ENCODE peak calls at places on chromosomes 2 and 18, in five cellular contexts. P, M, U, G and L are unnamed samples. For H3K79me2, the result is how much of the 10 kb centered on the place peaks cover.

GRCh38 chr18:49584431-49584830 is 22.6 kb downstream of the LIPG start:
- DNase-seq in P (no peak), M (no peak), U (peak), G (no peak), L (no peak)

GRCh38 chr2:202113571-202114142 is 40.6 kb downstream of the KIAA2012 start:
- DNase-seq in P (no peak), M (no peak), U (peak), G (peak), L (no peak)

GRCh38 chr2:205925373-205926337 is 160.3 kb downstream of the INO80D start:
- DNase-seq in P (peak), M (peak), U (peak), G (peak), L (peak)

GRCh38 chr2:72095364-72095763 is 52.3 kb downstream of the CYP26B1 start:
- DNase-seq in P (no peak), M (no peak), U (no peak), G (no peak), L (no peak)

GRCh38 chr2:240879105-240879504 is 10.5 kb downstream of the AGXT start:
- DNase-seq in P (no peak), M (no peak), U (no peak), G (no peak), L (no peak)

GRCh38 chr18:23452728-23453656 is at the start of gene RIOK3:
- DNase-seq in P (peak), M (peak), U (peak), G (peak), L (peak)

GRCh38 chr2:180790891-180791290 is 189.5 kb upstream of the UBE2E3 start:
- DNase-seq in P (peak), M (no peak), U (peak), G (no peak), L (no peak)

GRCh38 chr2:18268400-18268799 is 292.1 kb downstream of the RDH14 start:
- DNase-seq in P (no peak), M (no peak), U (no peak), G (no peak), L (no peak)

GRCh38 chr2:207115715-207116364 is 49.9 kb downstream of the KLF7 start:
- DNase-seq in P (no peak), M (peak), U (peak), G (no peak), L (no peak)

GRCh38 chr2:2795438-2796091 is 464.5 kb upstream of the MYT1L start:
- DNase-seq in P (no peak), M (no peak), U (no peak), G (no peak), L (no peak)

GRCh38 chr2:241702155-241702404 is 241 bp downstream of the ING5 start:
- DNase-seq in P (no peak), M (no peak), U (no peak), G (no peak), L (peak)

GRCh38 chr2:11921030-11921583 is 174.7 kb downstream of the LPIN1 start:
- DNase-seq in P (no peak), M (peak), U (no peak), G (no peak), L (no peak)

GRCh38 chr2:144152817-144153271 is 367.1 kb downstream of the ZEB2 start:
- DNase-seq in P (peak), M (peak), U (peak), G (peak), L (peak)

GRCh38 chr2:145380436-145381017 is 860.6 kb upstream of the ZEB2 start:
- DNase-seq in P (no peak), M (no peak), U (peak), G (peak), L (no peak)

GRCh38 chr2:127100261-127101047 is 6.5 kb downstream of the BIN1 start:
- DNase-seq in P (peak), M (peak), U (peak), G (no peak), L (no peak)

GRCh38 chr2:45845058-45845457 is 193.6 kb downstream of the PRKCE start:
- DNase-seq in P (no peak), M (no peak), U (no peak), G (no peak), L (no peak)

GRCh38 chr18:63421514-63421913 is 762 bp downstream of the VPS4B start:
- DNase-seq in P (no peak), M (no peak), U (peak), G (no peak), L (peak)

GRCh38 chr2:9556121-9556869 is 665 bp upstream of the ADAM17 start:
- DNase-seq in P (no peak), M (no peak), U (peak), G (no peak), L (peak)

GRCh38 chr2:88933980-88934379 is 242.5 kb downstream of the RPIA start:
- DNase-seq in P (peak), M (peak), U (no peak), G (no peak), L (no peak)

GRCh38 chr2:121969766-121970639 is 214.6 kb downstream of the TSN start:
- DNase-seq in P (no peak), M (no peak), U (no peak), G (no peak), L (no peak)

GRCh38 chr18:36628435-36629094 is 200.2 kb downstream of the TPGS2 start:
- DNase-seq in P (no peak), M (no peak), U (peak), G (no peak), L (no peak)

GRCh38 chr2:126482582-126483464 is 173.1 kb upstream of the GYPC start:
- DNase-seq in P (peak), M (peak), U (no peak), G (no peak), L (peak)

GRCh38 chr2:112160591-112161250 is 22.5 kb downstream of the FBLN7 start:
- DNase-seq in P (no peak), M (no peak), U (no peak), G (no peak), L (no peak)

GRCh38 chr18:22267697-22268096 is 98.3 kb downstream of the GATA6 start:
- DNase-seq in P (no peak), M (no peak), U (no peak), G (no peak), L (no peak)

GRCh38 chr18:13725566-13726227 is 661 bp downstream of the FAM210A start:
- DNase-seq in P (no peak), M (peak), U (peak), G (peak), L (no peak)

GRCh38 chr2:110101280-110101844 is 14.3 kb downstream of the MALL start:
- DNase-seq in P (peak), M (peak), U (peak), G (peak), L (no peak)

DNA sequence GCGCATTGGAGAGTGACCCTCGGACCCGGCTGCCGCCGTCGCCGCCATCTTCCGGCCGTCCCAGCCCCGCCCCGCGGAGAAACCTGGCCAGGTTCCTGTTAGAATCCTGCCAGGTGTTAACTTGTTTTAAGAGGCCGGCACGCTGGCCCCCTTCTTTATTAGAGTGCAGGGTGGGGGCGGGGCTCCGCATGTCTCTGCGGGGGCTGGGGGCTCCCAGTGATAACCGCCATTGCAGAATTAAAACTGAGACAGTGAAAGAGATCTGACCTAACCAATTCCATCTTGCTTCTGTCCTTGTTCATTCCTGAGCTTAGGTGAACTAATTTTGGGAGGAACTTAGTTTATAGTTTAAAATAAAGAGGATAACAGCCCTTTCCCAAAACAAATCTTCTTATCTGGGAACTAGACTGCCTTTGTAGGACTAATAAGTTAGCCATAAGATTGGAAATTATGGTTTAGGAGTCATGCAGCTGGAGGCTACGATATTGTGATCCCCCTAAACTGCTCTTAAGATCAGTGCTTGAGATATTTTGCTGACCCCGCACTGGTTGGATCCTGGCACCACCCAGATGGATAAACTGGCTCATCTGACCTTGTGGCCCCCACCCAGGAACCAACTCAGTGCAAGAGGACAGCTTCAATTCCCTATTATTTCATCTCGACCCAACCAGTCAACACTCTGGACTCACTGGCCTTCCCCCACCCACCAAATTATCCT is 543 bp upstream of the STARD7 start:
- DNase-seq in P (no peak), M (no peak), U (no peak), G (no peak), L (no peak)
- H3K79me2 ChIP-seq in P (under half), M (half or more), U (half or more), G (half or more), L (half or more)

GRCh38 chr2:105880637-105881036 is 135.9 kb downstream of the NCK2 start:
- DNase-seq in P (no peak), M (no peak), U (no peak), G (no peak), L (peak)
- H3K79me2 ChIP-seq in P (under half), M (under half), U (under half), G (under half), L (under half)

DNA sequence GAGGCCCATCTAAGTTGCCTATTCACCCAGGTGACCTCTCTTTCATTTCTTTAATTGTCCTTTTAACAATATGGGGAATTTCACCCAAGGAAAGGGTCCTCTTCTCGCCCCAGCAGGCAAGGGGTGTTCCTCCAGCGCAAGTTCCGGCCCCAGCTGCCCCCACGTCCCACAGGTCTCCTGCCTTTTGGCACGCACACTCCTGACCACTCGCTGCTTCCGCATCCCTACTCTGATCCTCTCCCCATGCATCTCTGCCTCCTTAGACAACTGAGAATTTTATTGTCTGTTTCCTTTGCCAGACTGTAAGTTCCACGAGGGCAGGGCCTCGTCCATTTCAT is 684 bp upstream of the ARPC2 start:
- DNase-seq in P (no peak), M (peak), U (no peak), G (no peak), L (no peak)
- H3K79me2 ChIP-seq in P (under half), M (under half), U (half or more), G (half or more), L (under half)

GRCh38 chr18:76816127-76816526 is 6.2 kb upstream of the ZNF236 start:
- DNase-seq in P (no peak), M (no peak), U (no peak), G (no peak), L (no peak)
- H3K79me2 ChIP-seq in P (under half), M (under half), U (half or more), G (under half), L (under half)

DNA sequence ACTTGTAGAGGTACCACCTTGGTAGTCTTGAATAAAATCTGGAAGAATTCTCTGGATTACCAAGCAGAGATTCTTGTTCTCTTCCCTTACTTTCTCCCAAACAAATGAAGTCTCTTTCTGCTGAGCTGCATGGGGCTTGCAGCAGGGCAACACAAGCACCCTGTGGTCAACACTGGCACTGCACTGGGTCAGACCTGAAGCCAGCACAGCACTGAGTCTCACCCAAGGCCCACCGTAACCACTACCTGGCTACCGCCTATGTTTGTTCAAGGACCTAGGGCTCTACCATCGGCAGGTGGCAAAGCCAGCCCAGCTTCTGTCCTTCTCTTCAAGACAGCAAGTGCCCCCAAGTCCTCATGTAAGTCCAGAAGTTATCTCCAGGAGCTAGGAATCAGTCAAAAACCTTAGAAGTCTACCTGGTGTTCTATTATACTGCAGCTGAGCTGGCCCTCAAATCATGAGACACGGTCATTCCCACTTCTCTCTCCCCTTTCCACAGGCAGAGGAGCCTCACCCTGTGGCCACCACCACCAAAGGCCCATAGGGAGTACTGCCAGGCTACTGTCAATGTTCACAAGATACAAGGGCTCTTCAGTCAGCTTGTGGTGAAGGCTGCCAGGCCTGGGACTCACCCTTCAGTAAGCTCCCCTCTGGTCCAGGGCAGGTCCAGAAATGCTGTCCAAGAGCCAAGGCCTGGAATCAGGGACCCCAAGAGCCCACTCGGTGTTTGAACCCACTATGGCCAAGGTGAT is 18.4 kb downstream of the VPS54 start:
- DNase-seq in P (peak), M (peak), U (no peak), G (no peak), L (no peak)
- H3K79me2 ChIP-seq in P (under half), M (under half), U (half or more), G (half or more), L (under half)

DNA sequence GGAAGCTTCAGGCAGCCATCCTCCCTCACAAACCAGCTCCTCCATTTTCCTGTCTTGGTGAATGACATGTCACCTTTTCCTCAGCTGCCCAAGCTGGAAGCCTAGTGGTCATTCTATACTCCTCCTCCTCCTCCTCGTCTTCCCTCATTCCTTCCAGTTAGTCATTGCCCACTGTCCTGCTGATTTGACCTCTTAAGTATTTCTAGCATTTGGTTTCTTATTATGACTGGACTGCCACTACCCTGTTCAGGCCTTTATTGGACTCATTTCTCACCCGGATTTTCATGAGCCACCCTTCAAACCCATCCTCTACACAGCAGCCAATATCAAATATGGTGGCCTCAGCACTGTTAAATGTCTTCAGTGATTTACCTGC is 21.9 kb upstream of the MGAT5 start:
- DNase-seq in P (no peak), M (no peak), U (peak), G (peak), L (no peak)
- H3K79me2 ChIP-seq in P (under half), M (half or more), U (under half), G (under half), L (half or more)

DNA sequence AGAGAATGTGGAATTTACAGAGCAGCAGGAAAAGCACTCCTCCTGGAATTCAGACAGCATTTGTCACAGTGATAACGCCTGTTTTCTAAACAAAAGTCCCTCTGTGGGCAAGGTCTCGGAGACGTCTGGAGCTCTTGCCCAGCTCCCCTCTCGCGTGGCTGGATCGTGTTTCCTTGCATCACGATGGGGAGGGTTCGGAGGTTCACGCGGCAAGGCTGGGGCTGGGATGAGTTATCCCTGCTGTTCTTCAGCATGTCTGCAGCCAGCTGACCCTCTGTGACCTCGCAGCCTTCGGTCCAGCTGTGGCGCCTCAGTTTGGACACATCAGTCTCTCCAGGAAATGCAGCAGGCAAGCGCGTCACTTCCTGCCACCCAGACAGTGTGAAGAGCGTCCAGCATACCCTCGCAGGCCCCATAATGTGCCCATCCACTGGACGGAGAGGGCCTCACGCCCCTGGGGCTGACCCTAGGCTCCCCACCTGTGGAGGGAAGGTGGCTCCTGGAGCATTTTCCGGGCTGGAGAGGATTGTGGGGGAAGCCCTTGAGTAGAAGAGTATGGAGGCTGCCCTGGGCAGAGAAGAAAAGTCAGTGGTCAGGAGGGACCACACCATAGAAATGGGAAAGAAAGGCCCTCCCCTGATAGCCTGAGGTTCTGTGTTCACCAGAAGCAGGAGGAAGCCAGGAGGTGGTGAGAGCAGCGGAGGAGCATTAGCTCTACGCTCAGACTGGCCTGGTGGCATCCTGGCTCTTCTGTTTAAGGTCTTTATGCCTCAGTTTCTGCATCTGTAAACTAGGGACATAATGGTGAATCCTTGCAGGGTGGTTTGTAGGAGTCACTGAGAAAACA is 30.5 kb downstream of the GLI2 start:
- DNase-seq in P (peak), M (peak), U (peak), G (peak), L (no peak)
- H3K79me2 ChIP-seq in P (half or more), M (half or more), U (half or more), G (half or more), L (under half)